ENCODE peak calls at places on chromosomes 16 and 17, in nine cellular contexts. E is lung, M is bronchial epithelial cell, Z is cardiac muscle cell, Q is tibial nerve, R is AG10803, J is hepatocyte, L is heart right ventricle, D is foreskin fibroblast. V is an unnamed sample.

GRCh38 chr17:57940653-57941329 is 14.4 kb downstream of the CUEDC1 start:
- DNase-seq in M (no peak), Q (no peak), D (no peak), Z (no peak), J (no peak), L (no peak), E (no peak), R (no peak), V (no peak)

GRCh38 chr16:85136705-85137322 is 24.5 kb upstream of the CIBAR2 start:
- DNase-seq in J (no peak), D (peak), Z (no peak), Q (no peak), L (peak), M (no peak), E (peak), R (no peak), V (peak)

GRCh38 chr16:54554581-54554980 is 268.0 kb upstream of the IRX3 start:
- DNase-seq in Z (no peak), M (no peak), E (no peak), Q (no peak), R (no peak), D (no peak), J (no peak), L (no peak), V (no peak)

GRCh38 chr16:77191259-77191969 is 424 bp downstream of the MON1B start:
- DNase-seq in R (peak), E (peak), L (peak), Z (no peak), J (peak), Q (no peak), M (no peak), D (peak), V (peak)

GRCh38 chr17:39863244-39863917 is 731 bp downstream of the IKZF3 start:
- DNase-seq in J (no peak), M (no peak), Q (no peak), D (no peak), Z (no peak), E (no peak), R (no peak), L (no peak), V (no peak)

GRCh38 chr16:13945734-13946490 is 26.0 kb downstream of the ERCC4 start:
- DNase-seq in Z (no peak), Q (no peak), R (no peak), M (no peak), J (peak), L (no peak), E (no peak), D (no peak), V (no peak)

GRCh38 chr17:32529604-32530003 is 42.8 kb downstream of the CDK5R1 start:
- DNase-seq in Q (no peak), D (no peak), L (no peak), E (no peak), Z (no peak), R (no peak), M (no peak), J (no peak), V (peak)

GRCh38 chr17:68101992-68102758 is 66.6 kb downstream of the KPNA2 start:
- DNase-seq in Z (peak), R (no peak), L (peak), M (no peak), J (peak), D (peak), Q (no peak), E (peak), V (peak)

GRCh38 chr17:4811471-4811870 is 4.5 kb downstream of the PLD2 start:
- DNase-seq in J (no peak), M (no peak), Q (no peak), L (no peak), D (no peak), Z (no peak), E (no peak), R (no peak), V (no peak)

GRCh38 chr16:29852654-29853053 is 10.4 kb downstream of the CDIPT start:
- DNase-seq in Z (no peak), J (no peak), M (no peak), D (peak), R (peak), E (no peak), Q (no peak), L (peak), V (peak)

GRCh38 chr17:47279062-47279801 is 25.6 kb downstream of the ITGB3 start:
- DNase-seq in E (peak), D (peak), J (peak), M (peak), L (peak), Q (peak), R (peak), Z (peak), V (peak)

GRCh38 chr17:79981661-79982101 is 54.0 kb downstream of the TBC1D16 start:
- DNase-seq in Q (no peak), L (no peak), R (no peak), Z (no peak), E (no peak), J (no peak), D (no peak), M (no peak), V (no peak)

GRCh38 chr16:48535831-48536599 is 74.0 kb downstream of the N4BP1 start:
- DNase-seq in M (peak), D (peak), J (peak), Z (no peak), R (peak), L (peak), Q (peak), E (no peak), V (peak)

GRCh38 chr16:66378739-66379570 is 12.5 kb downstream of the CDH5 start:
- DNase-seq in D (no peak), R (no peak), Q (no peak), E (no peak), M (no peak), Z (no peak), L (no peak), J (no peak), V (no peak)

GRCh38 chr17:78401246-78401645 is 22.8 kb downstream of the PGS1 start:
- DNase-seq in L (no peak), E (no peak), J (no peak), D (peak), M (peak), R (peak), Q (no peak), Z (no peak), V (no peak)

GRCh38 chr17:10605221-10605783 is 51.8 kb downstream of the MYH3 start:
- DNase-seq in E (no peak), Q (no peak), J (no peak), R (no peak), M (no peak), L (no peak), D (no peak), Z (no peak), V (no peak)

GRCh38 chr16:31183432-31184428 is 3.8 kb downstream of the FUS start:
- DNase-seq in Q (no peak), D (no peak), L (no peak), M (no peak), R (no peak), E (no peak), J (no peak), Z (no peak), V (no peak)

GRCh38 chr17:42562845-42563509 is 1.0 kb downstream of the COASY start:
- DNase-seq in L (no peak), J (no peak), D (no peak), R (peak), M (no peak), Z (no peak), Q (no peak), E (no peak), V (peak)

GRCh38 chr17:3935140-3935542 is 18.9 kb upstream of the P2RX1 start:
- DNase-seq in J (peak), E (peak), L (peak), R (peak), D (peak), Q (no peak), M (peak), Z (peak), V (peak)

GRCh38 chr17:38748329-38749221 is at the start of gene PCGF2:
- DNase-seq in E (peak), Z (peak), L (peak), J (peak), R (peak), M (peak), Q (peak), D (peak), V (peak)

GRCh38 chr16:69131167-69131748 is 1.1 kb downstream of the CHTF8 start:
- DNase-seq in L (peak), Z (peak), R (no peak), Q (no peak), D (peak), E (no peak), J (peak), M (no peak), V (no peak)

GRCh38 chr16:24681793-24682192 is 47.7 kb upstream of the TNRC6A start:
- DNase-seq in E (no peak), L (no peak), D (peak), M (peak), Z (no peak), Q (no peak), R (peak), J (no peak), V (peak)

GRCh38 chr16:31248344-31248743 is 11.4 kb upstream of the ITGAM start:
- DNase-seq in Q (no peak), E (no peak), J (no peak), R (no peak), M (peak), Z (no peak), L (no peak), D (no peak), V (no peak)

GRCh38 chr16:72443809-72444208 is 271.9 kb upstream of the PMFBP1 start:
- DNase-seq in E (no peak), Q (no peak), R (peak), J (no peak), Z (no peak), M (no peak), L (no peak), D (peak), V (peak)

GRCh38 chr17:78375401-78376079 is 2.9 kb upstream of the PGS1 start:
- DNase-seq in L (no peak), Q (no peak), M (peak), E (peak), J (peak), D (peak), Z (no peak), R (peak), V (peak)

GRCh38 chr17:50934672-50935200 is 68.6 kb upstream of the TOB1 start:
- DNase-seq in J (no peak), R (no peak), Q (no peak), L (no peak), Z (no peak), E (no peak), D (no peak), M (no peak), V (no peak)

GRCh38 chr17:50638851-50639767 is 4.4 kb downstream of the ABCC3 start:
- DNase-seq in R (peak), L (peak), M (peak), J (peak), Q (peak), E (peak), Z (no peak), D (peak), V (peak)

GRCh38 chr16:20884240-20884556 is 16.0 kb downstream of the DCUN1D3 start:
- DNase-seq in E (no peak), Z (no peak), L (no peak), D (peak), Q (no peak), M (peak), R (peak), J (peak), V (peak)

GRCh38 chr16:72952404-72953301 is 95.3 kb downstream of the ZFHX3 start:
- DNase-seq in Q (no peak), D (peak), J (no peak), E (no peak), L (no peak), M (no peak), R (peak), Z (no peak), V (peak)

GRCh38 chr16:86252596-86252995 is 257.7 kb upstream of the FOXF1 start:
- DNase-seq in J (peak), Z (peak), L (no peak), M (no peak), Q (no peak), E (no peak), R (peak), D (peak), V (peak)

GRCh38 chr17:64198711-64199110 is 64.3 kb downstream of the TEX2 start:
- DNase-seq in L (no peak), R (no peak), E (no peak), Q (no peak), J (no peak), Z (no peak), M (no peak), D (no peak), V (no peak)

GRCh38 chr17:38450699-38451029 is 22.4 kb downstream of the ARHGAP23 start:
- DNase-seq in D (no peak), E (no peak), L (no peak), R (no peak), Q (no peak), J (no peak), Z (no peak), M (no peak), V (no peak)

GRCh38 chr17:82234211-82235055 is 5.6 kb downstream of the SLC16A3 start:
- DNase-seq in Z (no peak), E (no peak), M (no peak), L (no peak), D (peak), J (no peak), R (no peak), Q (no peak), V (peak)

GRCh38 chr16:48409839-48410610 is 24.8 kb upstream of the SIAH1 start:
- DNase-seq in L (no peak), R (peak), Z (no peak), M (peak), D (peak), E (peak), J (peak), Q (no peak), V (peak)

GRCh38 chr17:45171338-45172231 is 9.9 kb downstream of the HEXIM2 start:
- DNase-seq in L (peak), J (peak), M (peak), R (peak), D (no peak), Z (peak), E (peak), Q (no peak), V (peak)
- H3K4me3 ChIP-seq in L (peak), J (no peak), M (peak), R (peak), D (peak), Z (no peak), E (no peak), Q (peak), V (no peak)

GRCh38 chr16:27859020-27859419 is 204.5 kb downstream of the GSG1L start:
- DNase-seq in R (no peak), Q (no peak), D (no peak), E (no peak), J (no peak), M (no peak), Z (no peak), L (no peak), V (no peak)
- TF ChIP-seq CTCF in R (no peak), Q (no peak), D (no peak), E (no peak), J (no peak), M (no peak), Z (peak), L (no peak), V (no peak)

GRCh38 chr16:87459027-87459426 is 33.8 kb downstream of the ZCCHC14 start:
- DNase-seq in J (no peak), L (no peak), Q (no peak), M (no peak), D (no peak), R (no peak), Z (no peak), E (no peak), V (no peak)

GRCh38 chr16:87460936-87461335 is 31.9 kb downstream of the ZCCHC14 start:
- DNase-seq in J (no peak), Q (no peak), Z (no peak), L (no peak), D (no peak), M (no peak), R (no peak), E (no peak), V (no peak)

GRCh38 chr16:87463722-87464690 is 28.8 kb downstream of the ZCCHC14 start:
- DNase-seq in M (peak), E (peak), D (peak), J (peak), Z (no peak), L (peak), R (peak), Q (no peak), V (peak)

GRCh38 chr16:87459833-87460232 is 33.0 kb downstream of the ZCCHC14 start:
- DNase-seq in M (no peak), Q (no peak), D (no peak), R (no peak), J (no peak), L (no peak), Z (no peak), E (no peak), V (no peak)

GRCh38 chr16:87461466-87461975 is 31.3 kb downstream of the ZCCHC14 start:
- DNase-seq in J (peak), D (peak), Q (peak), Z (peak), M (peak), E (peak), L (peak), R (no peak), V (peak)
- H3K4me3 ChIP-seq in J (no peak), D (no peak), Q (no peak), Z (no peak), M (no peak), E (no peak), L (no peak), R (no peak), V (no peak)

DNA sequence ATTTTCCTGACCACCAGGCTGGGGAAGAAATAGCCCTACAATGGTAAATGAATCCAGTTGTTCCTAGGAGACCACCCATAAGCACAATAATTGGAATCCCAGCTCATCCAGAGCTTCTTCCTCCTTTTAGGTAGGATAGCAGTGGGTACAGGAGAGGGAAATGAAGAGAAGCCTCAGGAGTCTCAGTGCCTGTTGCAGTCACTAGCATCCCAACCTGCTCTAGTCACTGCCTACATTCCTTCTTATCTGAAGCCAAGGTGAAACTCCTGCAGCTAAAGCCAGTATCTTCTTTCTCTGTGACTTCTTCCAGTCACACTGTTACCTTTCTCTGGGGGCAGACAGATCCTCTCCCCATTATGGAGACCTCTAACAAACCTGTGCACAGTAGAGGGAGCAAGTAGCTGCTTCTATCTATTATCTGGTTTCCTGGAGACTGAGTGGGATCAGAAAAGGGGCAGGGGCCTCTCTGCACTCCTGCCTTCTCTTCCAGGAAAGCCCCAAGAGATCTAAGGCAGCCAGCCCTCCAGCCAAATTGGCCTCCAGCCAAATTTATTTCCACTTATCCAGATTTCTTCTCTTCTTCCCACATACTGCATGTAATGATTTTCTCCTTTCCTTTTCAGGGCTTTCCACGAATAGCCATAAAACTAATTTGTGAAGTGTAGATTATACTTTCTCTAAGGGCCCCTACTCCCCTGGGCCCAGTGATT is 85.5 kb downstream of the SSH2 start:
- DNase-seq in J (peak), L (peak), M (no peak), R (no peak), Q (no peak), E (no peak), Z (peak), D (no peak), V (peak)
- TF ChIP-seq CTCF in J (no peak), L (no peak), M (no peak), R (no peak), Q (no peak), E (no peak), Z (peak), D (no peak), V (no peak)

GRCh38 chr17:70503449-70503848 is 334.1 kb downstream of the KCNJ2 start:
- DNase-seq in E (no peak), R (no peak), Q (no peak), D (no peak), L (no peak), Z (no peak), M (no peak), J (no peak), V (no peak)
- H3K4me3 ChIP-seq in E (no peak), R (no peak), Q (no peak), D (no peak), L (no peak), Z (no peak), M (no peak), J (no peak), V (no peak)

GRCh38 chr16:53061701-53062159 is 6.9 kb downstream of the CHD9 start:
- DNase-seq in E (peak), M (no peak), L (no peak), D (no peak), R (no peak), Z (no peak), J (no peak), Q (no peak), V (no peak)
- TF ChIP-seq CTCF in E (no peak), M (no peak), L (no peak), D (no peak), R (no peak), Z (no peak), J (no peak), Q (no peak), V (no peak)

DNA sequence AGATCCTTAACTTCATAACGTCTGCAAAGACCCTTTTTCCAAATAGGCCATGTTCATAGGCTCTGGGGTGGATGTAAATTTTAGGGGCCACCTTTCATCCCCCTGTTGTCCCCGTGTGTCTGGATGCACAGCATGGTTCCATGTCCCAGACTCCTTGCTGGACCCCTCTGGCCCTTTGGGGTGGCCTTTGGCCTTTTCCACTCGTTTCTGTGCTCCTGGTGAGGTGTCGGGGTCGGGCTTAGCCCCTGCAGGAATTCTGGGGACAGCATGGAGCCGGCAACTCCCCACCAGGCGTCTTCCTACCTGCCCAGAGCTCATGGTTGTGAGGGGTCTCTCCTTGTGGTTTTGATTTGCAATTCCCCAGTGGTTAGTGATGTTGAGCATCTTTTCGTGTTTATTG is 183.5 kb downstream of the SEC14L1 start:
- DNase-seq in M (no peak), Z (no peak), Q (peak), R (no peak), L (no peak), J (no peak), E (peak), D (no peak), V (no peak)
- H3K4me3 ChIP-seq in M (no peak), Z (no peak), Q (no peak), R (peak), L (peak), J (no peak), E (no peak), D (peak), V (peak)

DNA sequence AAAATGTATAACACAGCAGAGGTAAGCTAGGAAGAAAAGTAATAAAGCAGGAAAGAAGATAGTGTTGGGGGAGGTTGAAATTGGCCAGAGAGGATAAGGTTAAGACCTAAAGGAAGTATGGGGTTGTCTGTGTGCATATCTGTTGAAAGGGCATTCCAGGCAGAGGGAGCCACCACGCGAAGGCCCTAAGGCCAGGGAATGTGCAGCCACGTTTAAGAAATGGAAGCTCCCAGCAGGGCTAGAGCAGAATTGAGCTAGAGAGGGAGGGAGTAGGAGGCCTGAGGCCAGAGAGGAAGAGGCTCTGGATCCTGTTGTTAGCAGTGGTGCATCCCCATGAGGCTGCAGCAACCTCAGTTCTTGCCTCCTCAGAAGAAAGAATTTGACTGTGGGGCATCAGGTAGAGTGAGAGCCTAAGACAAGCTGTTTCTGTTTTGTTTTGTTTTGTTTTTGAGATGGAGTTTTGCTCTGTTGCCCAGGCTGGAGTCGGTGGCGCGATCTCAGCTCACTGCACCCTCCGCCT is 59.0 kb upstream of the CACNG5 start:
- DNase-seq in E (no peak), M (no peak), L (no peak), Q (no peak), J (no peak), D (no peak), R (no peak), Z (no peak), V (no peak)
- TF ChIP-seq CTCF in E (no peak), M (no peak), L (no peak), Q (no peak), J (no peak), D (no peak), R (no peak), Z (no peak), V (no peak)

GRCh38 chr17:35448899-35449227 is 297 bp upstream of the SLFN13 start:
- DNase-seq in R (no peak), Q (no peak), Z (no peak), E (no peak), D (no peak), L (no peak), M (no peak), J (no peak), V (no peak)
- H3K4me3 ChIP-seq in R (peak), Q (peak), Z (no peak), E (no peak), D (peak), L (peak), M (no peak), J (no peak), V (peak)